ENCODE peak calls at places on chromosomes 5 and 9, in nine cellular contexts. One of them, this sample, is unnamed.

GRCh38 chr5:179265529-179266290 is 79.6 kb downstream of the ADAMTS2 start:
- DNase-seq in NCI-H2081: no peak
- DNase-seq in Caco-2: no peak
- DNase-seq in activated CD8-positive, alpha-beta memory T cell treated with anti-CD3 and anti-CD28 coated beads for 48 hours: no peak
- DNase-seq in GM12864: no peak
- DNase-seq in PC-3: peak
- DNase-seq in GM12865: no peak
- DNase-seq in activated CD4-positive, alpha-beta T cell treated with anti-CD3 and anti-CD28 coated beads for 48 hours: no peak
- DNase-seq in CD8-positive, alpha-beta T cell: no peak
- DNase-seq in this sample: no peak

GRCh38 chr9:88387733-88388202 is 476 bp upstream of the SPIN1 start:
- DNase-seq in NCI-H2081: no peak
- DNase-seq in Caco-2: no peak
- DNase-seq in activated CD8-positive, alpha-beta memory T cell treated with anti-CD3 and anti-CD28 coated beads for 48 hours: peak
- DNase-seq in GM12864: no peak
- DNase-seq in PC-3: peak
- DNase-seq in GM12865: peak
- DNase-seq in activated CD4-positive, alpha-beta T cell treated with anti-CD3 and anti-CD28 coated beads for 48 hours: peak
- DNase-seq in CD8-positive, alpha-beta T cell: peak
- DNase-seq in this sample: peak

GRCh38 chr9:130255638-130255930 is 10.0 kb upstream of the HMCN2 start:
- DNase-seq in NCI-H2081: no peak
- DNase-seq in Caco-2: no peak
- DNase-seq in activated CD8-positive, alpha-beta memory T cell treated with anti-CD3 and anti-CD28 coated beads for 48 hours: no peak
- DNase-seq in GM12864: no peak
- DNase-seq in PC-3: no peak
- DNase-seq in GM12865: no peak
- DNase-seq in activated CD4-positive, alpha-beta T cell treated with anti-CD3 and anti-CD28 coated beads for 48 hours: no peak
- DNase-seq in CD8-positive, alpha-beta T cell: no peak
- DNase-seq in this sample: no peak

GRCh38 chr9:129221979-129222635 is 44.0 kb upstream of the IER5L start:
- DNase-seq in NCI-H2081: no peak
- DNase-seq in Caco-2: no peak
- DNase-seq in activated CD8-positive, alpha-beta memory T cell treated with anti-CD3 and anti-CD28 coated beads for 48 hours: no peak
- DNase-seq in GM12864: no peak
- DNase-seq in PC-3: no peak
- DNase-seq in GM12865: no peak
- DNase-seq in activated CD4-positive, alpha-beta T cell treated with anti-CD3 and anti-CD28 coated beads for 48 hours: no peak
- DNase-seq in CD8-positive, alpha-beta T cell: no peak
- DNase-seq in this sample: no peak

GRCh38 chr5:1226231-1226630 is 1.1 kb downstream of the SLC6A18 start:
- DNase-seq in NCI-H2081: no peak
- DNase-seq in Caco-2: no peak
- DNase-seq in activated CD8-positive, alpha-beta memory T cell treated with anti-CD3 and anti-CD28 coated beads for 48 hours: no peak
- DNase-seq in GM12864: no peak
- DNase-seq in PC-3: no peak
- DNase-seq in GM12865: no peak
- DNase-seq in activated CD4-positive, alpha-beta T cell treated with anti-CD3 and anti-CD28 coated beads for 48 hours: no peak
- DNase-seq in CD8-positive, alpha-beta T cell: no peak
- DNase-seq in this sample: no peak

GRCh38 chr5:143976055-143976454 is 164.1 kb downstream of the HMHB1 start:
- DNase-seq in NCI-H2081: no peak
- DNase-seq in Caco-2: no peak
- DNase-seq in activated CD8-positive, alpha-beta memory T cell treated with anti-CD3 and anti-CD28 coated beads for 48 hours: no peak
- DNase-seq in GM12864: no peak
- DNase-seq in PC-3: peak
- DNase-seq in GM12865: no peak
- DNase-seq in activated CD4-positive, alpha-beta T cell treated with anti-CD3 and anti-CD28 coated beads for 48 hours: no peak
- DNase-seq in CD8-positive, alpha-beta T cell: no peak
- DNase-seq in this sample: no peak

GRCh38 chr5:133321833-133322420 is 270.1 kb downstream of the HSPA4 start:
- DNase-seq in NCI-H2081: no peak
- DNase-seq in Caco-2: no peak
- DNase-seq in activated CD8-positive, alpha-beta memory T cell treated with anti-CD3 and anti-CD28 coated beads for 48 hours: no peak
- DNase-seq in GM12864: peak
- DNase-seq in PC-3: no peak
- DNase-seq in GM12865: peak
- DNase-seq in activated CD4-positive, alpha-beta T cell treated with anti-CD3 and anti-CD28 coated beads for 48 hours: peak
- DNase-seq in CD8-positive, alpha-beta T cell: no peak
- DNase-seq in this sample: no peak

GRCh38 chr5:118557103-118557805 is 431.1 kb downstream of the DTWD2 start:
- DNase-seq in NCI-H2081: no peak
- DNase-seq in Caco-2: peak
- DNase-seq in activated CD8-positive, alpha-beta memory T cell treated with anti-CD3 and anti-CD28 coated beads for 48 hours: no peak
- DNase-seq in GM12864: no peak
- DNase-seq in PC-3: no peak
- DNase-seq in GM12865: no peak
- DNase-seq in activated CD4-positive, alpha-beta T cell treated with anti-CD3 and anti-CD28 coated beads for 48 hours: no peak
- DNase-seq in CD8-positive, alpha-beta T cell: no peak
- DNase-seq in this sample: no peak

GRCh38 chr5:80916661-80917060 is 43.5 kb upstream of the RASGRF2 start:
- DNase-seq in NCI-H2081: no peak
- DNase-seq in Caco-2: no peak
- DNase-seq in activated CD8-positive, alpha-beta memory T cell treated with anti-CD3 and anti-CD28 coated beads for 48 hours: no peak
- DNase-seq in GM12864: no peak
- DNase-seq in PC-3: no peak
- DNase-seq in GM12865: no peak
- DNase-seq in activated CD4-positive, alpha-beta T cell treated with anti-CD3 and anti-CD28 coated beads for 48 hours: no peak
- DNase-seq in CD8-positive, alpha-beta T cell: no peak
- DNase-seq in this sample: no peak

GRCh38 chr9:109355564-109356297 is 34.9 kb upstream of the EPB41L4B start:
- DNase-seq in NCI-H2081: no peak
- DNase-seq in Caco-2: no peak
- DNase-seq in activated CD8-positive, alpha-beta memory T cell treated with anti-CD3 and anti-CD28 coated beads for 48 hours: no peak
- DNase-seq in GM12864: no peak
- DNase-seq in PC-3: no peak
- DNase-seq in GM12865: no peak
- DNase-seq in activated CD4-positive, alpha-beta T cell treated with anti-CD3 and anti-CD28 coated beads for 48 hours: no peak
- DNase-seq in CD8-positive, alpha-beta T cell: no peak
- DNase-seq in this sample: no peak

GRCh38 chr5:159096555-159097460 is 2.9 kb downstream of the EBF1 start:
- DNase-seq in NCI-H2081: no peak
- DNase-seq in Caco-2: no peak
- DNase-seq in activated CD8-positive, alpha-beta memory T cell treated with anti-CD3 and anti-CD28 coated beads for 48 hours: no peak
- DNase-seq in GM12864: no peak
- DNase-seq in PC-3: no peak
- DNase-seq in GM12865: peak
- DNase-seq in activated CD4-positive, alpha-beta T cell treated with anti-CD3 and anti-CD28 coated beads for 48 hours: no peak
- DNase-seq in CD8-positive, alpha-beta T cell: no peak
- DNase-seq in this sample: no peak

GRCh38 chr9:121930970-121931369 is 162.1 kb downstream of the TTLL11 start:
- DNase-seq in NCI-H2081: no peak
- DNase-seq in Caco-2: no peak
- DNase-seq in activated CD8-positive, alpha-beta memory T cell treated with anti-CD3 and anti-CD28 coated beads for 48 hours: no peak
- DNase-seq in GM12864: no peak
- DNase-seq in PC-3: no peak
- DNase-seq in GM12865: no peak
- DNase-seq in activated CD4-positive, alpha-beta T cell treated with anti-CD3 and anti-CD28 coated beads for 48 hours: no peak
- DNase-seq in CD8-positive, alpha-beta T cell: no peak
- DNase-seq in this sample: no peak

GRCh38 chr5:153753645-153754432 is 263.4 kb downstream of the GRIA1 start:
- DNase-seq in NCI-H2081: no peak
- DNase-seq in Caco-2: no peak
- DNase-seq in activated CD8-positive, alpha-beta memory T cell treated with anti-CD3 and anti-CD28 coated beads for 48 hours: no peak
- DNase-seq in GM12864: no peak
- DNase-seq in PC-3: peak
- DNase-seq in GM12865: no peak
- DNase-seq in activated CD4-positive, alpha-beta T cell treated with anti-CD3 and anti-CD28 coated beads for 48 hours: no peak
- DNase-seq in CD8-positive, alpha-beta T cell: no peak
- DNase-seq in this sample: no peak

GRCh38 chr5:66247176-66247960 is 103.3 kb downstream of the SREK1 start:
- DNase-seq in NCI-H2081: no peak
- DNase-seq in Caco-2: no peak
- DNase-seq in activated CD8-positive, alpha-beta memory T cell treated with anti-CD3 and anti-CD28 coated beads for 48 hours: no peak
- DNase-seq in GM12864: no peak
- DNase-seq in PC-3: peak
- DNase-seq in GM12865: no peak
- DNase-seq in activated CD4-positive, alpha-beta T cell treated with anti-CD3 and anti-CD28 coated beads for 48 hours: no peak
- DNase-seq in CD8-positive, alpha-beta T cell: no peak
- DNase-seq in this sample: no peak

GRCh38 chr5:147391781-147392180 is 118.1 kb downstream of the DPYSL3 start:
- DNase-seq in NCI-H2081: no peak
- DNase-seq in Caco-2: peak
- DNase-seq in activated CD8-positive, alpha-beta memory T cell treated with anti-CD3 and anti-CD28 coated beads for 48 hours: no peak
- DNase-seq in GM12864: peak
- DNase-seq in PC-3: peak
- DNase-seq in GM12865: peak
- DNase-seq in activated CD4-positive, alpha-beta T cell treated with anti-CD3 and anti-CD28 coated beads for 48 hours: peak
- DNase-seq in CD8-positive, alpha-beta T cell: no peak
- DNase-seq in this sample: peak

GRCh38 chr9:121187681-121188305 is 13.9 kb downstream of the RAB14 start:
- DNase-seq in NCI-H2081: no peak
- DNase-seq in Caco-2: no peak
- DNase-seq in activated CD8-positive, alpha-beta memory T cell treated with anti-CD3 and anti-CD28 coated beads for 48 hours: no peak
- DNase-seq in GM12864: no peak
- DNase-seq in PC-3: no peak
- DNase-seq in GM12865: no peak
- DNase-seq in activated CD4-positive, alpha-beta T cell treated with anti-CD3 and anti-CD28 coated beads for 48 hours: no peak
- DNase-seq in CD8-positive, alpha-beta T cell: no peak
- DNase-seq in this sample: no peak

GRCh38 chr5:120954255-120954654 is 490.2 kb downstream of the PRR16 start:
- DNase-seq in NCI-H2081: no peak
- DNase-seq in Caco-2: no peak
- DNase-seq in activated CD8-positive, alpha-beta memory T cell treated with anti-CD3 and anti-CD28 coated beads for 48 hours: no peak
- DNase-seq in GM12864: no peak
- DNase-seq in PC-3: no peak
- DNase-seq in GM12865: no peak
- DNase-seq in activated CD4-positive, alpha-beta T cell treated with anti-CD3 and anti-CD28 coated beads for 48 hours: no peak
- DNase-seq in CD8-positive, alpha-beta T cell: no peak
- DNase-seq in this sample: no peak

GRCh38 chr9:94134629-94135028 is 50.4 kb downstream of the PTPDC1 start:
- DNase-seq in NCI-H2081: no peak
- DNase-seq in Caco-2: no peak
- DNase-seq in activated CD8-positive, alpha-beta memory T cell treated with anti-CD3 and anti-CD28 coated beads for 48 hours: no peak
- DNase-seq in GM12864: no peak
- DNase-seq in PC-3: no peak
- DNase-seq in GM12865: no peak
- DNase-seq in activated CD4-positive, alpha-beta T cell treated with anti-CD3 and anti-CD28 coated beads for 48 hours: no peak
- DNase-seq in CD8-positive, alpha-beta T cell: no peak
- DNase-seq in this sample: no peak

GRCh38 chr5:170541146-170541769 is 37.4 kb downstream of the KCNIP1 start:
- DNase-seq in NCI-H2081: no peak
- DNase-seq in Caco-2: no peak
- DNase-seq in activated CD8-positive, alpha-beta memory T cell treated with anti-CD3 and anti-CD28 coated beads for 48 hours: no peak
- DNase-seq in GM12864: no peak
- DNase-seq in PC-3: no peak
- DNase-seq in GM12865: no peak
- DNase-seq in activated CD4-positive, alpha-beta T cell treated with anti-CD3 and anti-CD28 coated beads for 48 hours: no peak
- DNase-seq in CD8-positive, alpha-beta T cell: no peak
- DNase-seq in this sample: no peak

GRCh38 chr5:123511290-123511647 is 708 bp upstream of the CSNK1G3 start:
- DNase-seq in NCI-H2081: no peak
- DNase-seq in Caco-2: peak
- DNase-seq in activated CD8-positive, alpha-beta memory T cell treated with anti-CD3 and anti-CD28 coated beads for 48 hours: no peak
- DNase-seq in GM12864: no peak
- DNase-seq in PC-3: peak
- DNase-seq in GM12865: peak
- DNase-seq in activated CD4-positive, alpha-beta T cell treated with anti-CD3 and anti-CD28 coated beads for 48 hours: no peak
- DNase-seq in CD8-positive, alpha-beta T cell: no peak
- DNase-seq in this sample: no peak

GRCh38 chr5:108481355-108481931 is 99.5 kb upstream of the FBXL17 start:
- DNase-seq in NCI-H2081: peak
- DNase-seq in Caco-2: peak
- DNase-seq in activated CD8-positive, alpha-beta memory T cell treated with anti-CD3 and anti-CD28 coated beads for 48 hours: no peak
- DNase-seq in GM12864: peak
- DNase-seq in PC-3: peak
- DNase-seq in GM12865: peak
- DNase-seq in activated CD4-positive, alpha-beta T cell treated with anti-CD3 and anti-CD28 coated beads for 48 hours: no peak
- DNase-seq in CD8-positive, alpha-beta T cell: no peak
- DNase-seq in this sample: peak

GRCh38 chr9:117720555-117720954 is 16.4 kb downstream of the TLR4 start:
- DNase-seq in NCI-H2081: no peak
- DNase-seq in Caco-2: no peak
- DNase-seq in activated CD8-positive, alpha-beta memory T cell treated with anti-CD3 and anti-CD28 coated beads for 48 hours: no peak
- DNase-seq in GM12864: no peak
- DNase-seq in PC-3: no peak
- DNase-seq in GM12865: no peak
- DNase-seq in activated CD4-positive, alpha-beta T cell treated with anti-CD3 and anti-CD28 coated beads for 48 hours: no peak
- DNase-seq in CD8-positive, alpha-beta T cell: no peak
- DNase-seq in this sample: no peak

GRCh38 chr9:127706836-127707241 is at the start of gene CFAP157:
- DNase-seq in NCI-H2081: peak
- DNase-seq in Caco-2: peak
- DNase-seq in activated CD8-positive, alpha-beta memory T cell treated with anti-CD3 and anti-CD28 coated beads for 48 hours: no peak
- DNase-seq in GM12864: no peak
- DNase-seq in PC-3: no peak
- DNase-seq in GM12865: no peak
- DNase-seq in activated CD4-positive, alpha-beta T cell treated with anti-CD3 and anti-CD28 coated beads for 48 hours: no peak
- DNase-seq in CD8-positive, alpha-beta T cell: no peak
- DNase-seq in this sample: no peak

GRCh38 chr5:31844615-31845345 is 205.8 kb downstream of the PDZD2 start:
- DNase-seq in NCI-H2081: no peak
- DNase-seq in Caco-2: no peak
- DNase-seq in activated CD8-positive, alpha-beta memory T cell treated with anti-CD3 and anti-CD28 coated beads for 48 hours: no peak
- DNase-seq in GM12864: no peak
- DNase-seq in PC-3: peak
- DNase-seq in GM12865: no peak
- DNase-seq in activated CD4-positive, alpha-beta T cell treated with anti-CD3 and anti-CD28 coated beads for 48 hours: no peak
- DNase-seq in CD8-positive, alpha-beta T cell: no peak
- DNase-seq in this sample: no peak

GRCh38 chr5:87081511-87082372 is 185.9 kb upstream of the RASA1 start:
- DNase-seq in NCI-H2081: no peak
- DNase-seq in Caco-2: no peak
- DNase-seq in activated CD8-positive, alpha-beta memory T cell treated with anti-CD3 and anti-CD28 coated beads for 48 hours: no peak
- DNase-seq in GM12864: peak
- DNase-seq in PC-3: no peak
- DNase-seq in GM12865: peak
- DNase-seq in activated CD4-positive, alpha-beta T cell treated with anti-CD3 and anti-CD28 coated beads for 48 hours: peak
- DNase-seq in CD8-positive, alpha-beta T cell: peak
- DNase-seq in this sample: no peak

GRCh38 chr5:15021286-15022046 is 149.9 kb upstream of the ANKH start:
- DNase-seq in NCI-H2081: no peak
- DNase-seq in Caco-2: peak
- DNase-seq in activated CD8-positive, alpha-beta memory T cell treated with anti-CD3 and anti-CD28 coated beads for 48 hours: no peak
- DNase-seq in GM12864: no peak
- DNase-seq in PC-3: peak
- DNase-seq in GM12865: no peak
- DNase-seq in activated CD4-positive, alpha-beta T cell treated with anti-CD3 and anti-CD28 coated beads for 48 hours: no peak
- DNase-seq in CD8-positive, alpha-beta T cell: no peak
- DNase-seq in this sample: no peak

GRCh38 chr9:7489018-7489417 is 310.6 kb downstream of the DMAC1 start:
- DNase-seq in NCI-H2081: no peak
- DNase-seq in Caco-2: no peak
- DNase-seq in activated CD8-positive, alpha-beta memory T cell treated with anti-CD3 and anti-CD28 coated beads for 48 hours: no peak
- DNase-seq in GM12864: no peak
- DNase-seq in PC-3: no peak
- DNase-seq in GM12865: no peak
- DNase-seq in activated CD4-positive, alpha-beta T cell treated with anti-CD3 and anti-CD28 coated beads for 48 hours: no peak
- DNase-seq in CD8-positive, alpha-beta T cell: no peak
- DNase-seq in this sample: no peak

GRCh38 chr5:159873680-159874079 is 42.6 kb upstream of the ADRA1B start:
- DNase-seq in NCI-H2081: no peak
- DNase-seq in Caco-2: no peak
- DNase-seq in activated CD8-positive, alpha-beta memory T cell treated with anti-CD3 and anti-CD28 coated beads for 48 hours: no peak
- DNase-seq in GM12864: no peak
- DNase-seq in PC-3: peak
- DNase-seq in GM12865: no peak
- DNase-seq in activated CD4-positive, alpha-beta T cell treated with anti-CD3 and anti-CD28 coated beads for 48 hours: no peak
- DNase-seq in CD8-positive, alpha-beta T cell: no peak
- DNase-seq in this sample: no peak

GRCh38 chr5:43664641-43665040 is 61.7 kb downstream of the NNT start:
- DNase-seq in NCI-H2081: no peak
- DNase-seq in Caco-2: no peak
- DNase-seq in activated CD8-positive, alpha-beta memory T cell treated with anti-CD3 and anti-CD28 coated beads for 48 hours: no peak
- DNase-seq in GM12864: no peak
- DNase-seq in PC-3: no peak
- DNase-seq in GM12865: no peak
- DNase-seq in activated CD4-positive, alpha-beta T cell treated with anti-CD3 and anti-CD28 coated beads for 48 hours: no peak
- DNase-seq in CD8-positive, alpha-beta T cell: no peak
- DNase-seq in this sample: no peak

GRCh38 chr5:86526811-86527348 is 90.9 kb upstream of the COX7C start:
- DNase-seq in NCI-H2081: no peak
- DNase-seq in Caco-2: no peak
- DNase-seq in activated CD8-positive, alpha-beta memory T cell treated with anti-CD3 and anti-CD28 coated beads for 48 hours: no peak
- DNase-seq in GM12864: no peak
- DNase-seq in PC-3: peak
- DNase-seq in GM12865: peak
- DNase-seq in activated CD4-positive, alpha-beta T cell treated with anti-CD3 and anti-CD28 coated beads for 48 hours: no peak
- DNase-seq in CD8-positive, alpha-beta T cell: no peak
- DNase-seq in this sample: no peak

This sample was measured in 8988T.